ENCODE peak calls at places on chromosomes 12 and 14, in nine cellular contexts. One of them, this sample, is unnamed.

GRCh38 chr12:130667421-130667960 is 48.6 kb downstream of the RIMBP2 start:
- DNase-seq in choroid plexus epithelial cell: no peak
- DNase-seq in lower leg skin: no peak
- DNase-seq in HL-60: no peak
- DNase-seq in cardiac fibroblast: no peak
- DNase-seq in psoas muscle: no peak
- DNase-seq in suprapubic skin: no peak
- DNase-seq in mucosa of descending colon: no peak
- DNase-seq in epithelial cell of proximal tubule: no peak
- DNase-seq in this sample: no peak

GRCh38 chr14:69573205-69573840 is 1.3 kb downstream of the CCDC177 start:
- DNase-seq in choroid plexus epithelial cell: no peak
- DNase-seq in lower leg skin: no peak
- DNase-seq in HL-60: no peak
- DNase-seq in cardiac fibroblast: no peak
- DNase-seq in psoas muscle: no peak
- DNase-seq in suprapubic skin: no peak
- DNase-seq in mucosa of descending colon: no peak
- DNase-seq in epithelial cell of proximal tubule: no peak
- DNase-seq in this sample: no peak

GRCh38 chr12:121427556-121428055 is 27.7 kb downstream of the RNF34 start:
- DNase-seq in choroid plexus epithelial cell: no peak
- DNase-seq in lower leg skin: peak
- DNase-seq in HL-60: peak
- DNase-seq in cardiac fibroblast: no peak
- DNase-seq in psoas muscle: no peak
- DNase-seq in suprapubic skin: no peak
- DNase-seq in mucosa of descending colon: no peak
- DNase-seq in epithelial cell of proximal tubule: no peak
- DNase-seq in this sample: no peak

GRCh38 chr12:116910645-116911449 is at the start of gene FBXW8:
- DNase-seq in choroid plexus epithelial cell: peak
- DNase-seq in lower leg skin: peak
- DNase-seq in HL-60: peak
- DNase-seq in cardiac fibroblast: peak
- DNase-seq in psoas muscle: peak
- DNase-seq in suprapubic skin: peak
- DNase-seq in mucosa of descending colon: peak
- DNase-seq in epithelial cell of proximal tubule: no peak
- DNase-seq in this sample: no peak

GRCh38 chr12:22312336-22312735 is 22.2 kb downstream of the ST8SIA1 start:
- DNase-seq in choroid plexus epithelial cell: peak
- DNase-seq in lower leg skin: no peak
- DNase-seq in HL-60: no peak
- DNase-seq in cardiac fibroblast: peak
- DNase-seq in psoas muscle: no peak
- DNase-seq in suprapubic skin: peak
- DNase-seq in mucosa of descending colon: no peak
- DNase-seq in epithelial cell of proximal tubule: peak
- DNase-seq in this sample: no peak

GRCh38 chr12:70603044-70603443 is 34.2 kb downstream of the PTPRB start:
- DNase-seq in choroid plexus epithelial cell: peak
- DNase-seq in lower leg skin: no peak
- DNase-seq in HL-60: no peak
- DNase-seq in cardiac fibroblast: peak
- DNase-seq in psoas muscle: no peak
- DNase-seq in suprapubic skin: no peak
- DNase-seq in mucosa of descending colon: no peak
- DNase-seq in epithelial cell of proximal tubule: peak
- DNase-seq in this sample: no peak

GRCh38 chr12:49665384-49665783 is 41.8 kb downstream of the FMNL3 start:
- DNase-seq in choroid plexus epithelial cell: peak
- DNase-seq in lower leg skin: no peak
- DNase-seq in HL-60: no peak
- DNase-seq in cardiac fibroblast: no peak
- DNase-seq in psoas muscle: no peak
- DNase-seq in suprapubic skin: no peak
- DNase-seq in mucosa of descending colon: no peak
- DNase-seq in epithelial cell of proximal tubule: no peak
- DNase-seq in this sample: no peak

GRCh38 chr12:96343347-96343954 is 56.8 kb downstream of the CDK17 start:
- DNase-seq in choroid plexus epithelial cell: peak
- DNase-seq in lower leg skin: no peak
- DNase-seq in HL-60: peak
- DNase-seq in cardiac fibroblast: peak
- DNase-seq in psoas muscle: no peak
- DNase-seq in suprapubic skin: no peak
- DNase-seq in mucosa of descending colon: no peak
- DNase-seq in epithelial cell of proximal tubule: no peak
- DNase-seq in this sample: no peak

GRCh38 chr12:57157588-57158173 is 10.3 kb upstream of the LRP1-AS start:
- DNase-seq in choroid plexus epithelial cell: no peak
- DNase-seq in lower leg skin: no peak
- DNase-seq in HL-60: peak
- DNase-seq in cardiac fibroblast: no peak
- DNase-seq in psoas muscle: no peak
- DNase-seq in suprapubic skin: no peak
- DNase-seq in mucosa of descending colon: no peak
- DNase-seq in epithelial cell of proximal tubule: no peak
- DNase-seq in this sample: no peak

GRCh38 chr12:117528538-117528937 is 167.1 kb upstream of the NOS1 start:
- DNase-seq in choroid plexus epithelial cell: no peak
- DNase-seq in lower leg skin: peak
- DNase-seq in HL-60: no peak
- DNase-seq in cardiac fibroblast: no peak
- DNase-seq in psoas muscle: no peak
- DNase-seq in suprapubic skin: no peak
- DNase-seq in mucosa of descending colon: no peak
- DNase-seq in epithelial cell of proximal tubule: no peak
- DNase-seq in this sample: no peak

GRCh38 chr14:96251656-96252155 is 4.3 kb upstream of the BDKRB1 start:
- DNase-seq in choroid plexus epithelial cell: no peak
- DNase-seq in lower leg skin: no peak
- DNase-seq in HL-60: no peak
- DNase-seq in cardiac fibroblast: no peak
- DNase-seq in psoas muscle: no peak
- DNase-seq in suprapubic skin: no peak
- DNase-seq in mucosa of descending colon: no peak
- DNase-seq in epithelial cell of proximal tubule: no peak
- DNase-seq in this sample: peak

GRCh38 chr14:20622816-20623291 is 18.6 kb downstream of the OR6S1 start:
- DNase-seq in choroid plexus epithelial cell: no peak
- DNase-seq in lower leg skin: no peak
- DNase-seq in HL-60: no peak
- DNase-seq in cardiac fibroblast: no peak
- DNase-seq in psoas muscle: no peak
- DNase-seq in suprapubic skin: no peak
- DNase-seq in mucosa of descending colon: no peak
- DNase-seq in epithelial cell of proximal tubule: no peak
- DNase-seq in this sample: no peak
- H3K4me3 ChIP-seq in choroid plexus epithelial cell: no peak
- H3K4me3 ChIP-seq in lower leg skin: no peak
- H3K4me3 ChIP-seq in HL-60: no peak
- H3K4me3 ChIP-seq in cardiac fibroblast: no peak
- H3K4me3 ChIP-seq in psoas muscle: peak
- H3K4me3 ChIP-seq in suprapubic skin: no peak
- H3K4me3 ChIP-seq in mucosa of descending colon: no peak
- H3K4me3 ChIP-seq in epithelial cell of proximal tubule: no peak
- H3K4me3 ChIP-seq in this sample: no peak

GRCh38 chr12:29403991-29404390 is 23.0 kb upstream of the ERGIC2 start:
- DNase-seq in choroid plexus epithelial cell: no peak
- DNase-seq in lower leg skin: no peak
- DNase-seq in HL-60: no peak
- DNase-seq in cardiac fibroblast: no peak
- DNase-seq in psoas muscle: no peak
- DNase-seq in suprapubic skin: no peak
- DNase-seq in mucosa of descending colon: no peak
- DNase-seq in epithelial cell of proximal tubule: no peak
- DNase-seq in this sample: no peak
- TF ChIP-seq CTCF in choroid plexus epithelial cell: no peak
- TF ChIP-seq CTCF in lower leg skin: no peak
- TF ChIP-seq CTCF in HL-60: no peak
- TF ChIP-seq CTCF in cardiac fibroblast: no peak
- TF ChIP-seq CTCF in psoas muscle: no peak
- TF ChIP-seq CTCF in suprapubic skin: no peak
- TF ChIP-seq CTCF in mucosa of descending colon: no peak
- TF ChIP-seq CTCF in epithelial cell of proximal tubule: no peak
- TF ChIP-seq CTCF in this sample: no peak

GRCh38 chr14:104723651-104724406 is at the start of gene ADSS1:
- DNase-seq in choroid plexus epithelial cell: peak
- DNase-seq in lower leg skin: no peak
- DNase-seq in HL-60: peak
- DNase-seq in cardiac fibroblast: peak
- DNase-seq in psoas muscle: peak
- DNase-seq in suprapubic skin: no peak
- DNase-seq in mucosa of descending colon: peak
- DNase-seq in epithelial cell of proximal tubule: no peak
- DNase-seq in this sample: no peak

GRCh38 chr14:104724407-104724980 is 465 bp downstream of the ADSS1 start:
- DNase-seq in choroid plexus epithelial cell: no peak
- DNase-seq in lower leg skin: no peak
- DNase-seq in HL-60: no peak
- DNase-seq in cardiac fibroblast: no peak
- DNase-seq in psoas muscle: peak
- DNase-seq in suprapubic skin: no peak
- DNase-seq in mucosa of descending colon: peak
- DNase-seq in epithelial cell of proximal tubule: no peak
- DNase-seq in this sample: no peak

GRCh38 chr14:104724981-104725771 is 1.1 kb downstream of the ADSS1 start:
- DNase-seq in choroid plexus epithelial cell: peak
- DNase-seq in lower leg skin: no peak
- DNase-seq in HL-60: no peak
- DNase-seq in cardiac fibroblast: peak
- DNase-seq in psoas muscle: peak
- DNase-seq in suprapubic skin: no peak
- DNase-seq in mucosa of descending colon: no peak
- DNase-seq in epithelial cell of proximal tubule: no peak
- DNase-seq in this sample: no peak

GRCh38 chr14:104721704-104722431 is 2.2 kb upstream of the ADSS1 start:
- DNase-seq in choroid plexus epithelial cell: no peak
- DNase-seq in lower leg skin: no peak
- DNase-seq in HL-60: no peak
- DNase-seq in cardiac fibroblast: peak
- DNase-seq in psoas muscle: peak
- DNase-seq in suprapubic skin: no peak
- DNase-seq in mucosa of descending colon: no peak
- DNase-seq in epithelial cell of proximal tubule: no peak
- DNase-seq in this sample: no peak

GRCh38 chr14:104722938-104723650 is 935 bp upstream of the ADSS1 start:
- DNase-seq in choroid plexus epithelial cell: no peak
- DNase-seq in lower leg skin: no peak
- DNase-seq in HL-60: peak
- DNase-seq in cardiac fibroblast: no peak
- DNase-seq in psoas muscle: no peak
- DNase-seq in suprapubic skin: no peak
- DNase-seq in mucosa of descending colon: no peak
- DNase-seq in epithelial cell of proximal tubule: no peak
- DNase-seq in this sample: no peak
- H3K4me3 ChIP-seq in choroid plexus epithelial cell: no peak
- H3K4me3 ChIP-seq in lower leg skin: no peak
- H3K4me3 ChIP-seq in HL-60: peak
- H3K4me3 ChIP-seq in cardiac fibroblast: no peak
- H3K4me3 ChIP-seq in psoas muscle: peak
- H3K4me3 ChIP-seq in suprapubic skin: peak
- H3K4me3 ChIP-seq in mucosa of descending colon: no peak
- H3K4me3 ChIP-seq in epithelial cell of proximal tubule: peak
- H3K4me3 ChIP-seq in this sample: peak

GRCh38 chr12:111296906-111297463 is 71.9 kb downstream of the PHETA1 start:
- DNase-seq in choroid plexus epithelial cell: no peak
- DNase-seq in lower leg skin: no peak
- DNase-seq in HL-60: no peak
- DNase-seq in cardiac fibroblast: no peak
- DNase-seq in psoas muscle: no peak
- DNase-seq in suprapubic skin: no peak
- DNase-seq in mucosa of descending colon: no peak
- DNase-seq in epithelial cell of proximal tubule: no peak
- DNase-seq in this sample: no peak

GRCh38 chr12:111298583-111299436 is 70.1 kb downstream of the PHETA1 start:
- DNase-seq in choroid plexus epithelial cell: peak
- DNase-seq in lower leg skin: no peak
- DNase-seq in HL-60: peak
- DNase-seq in cardiac fibroblast: peak
- DNase-seq in psoas muscle: peak
- DNase-seq in suprapubic skin: no peak
- DNase-seq in mucosa of descending colon: no peak
- DNase-seq in epithelial cell of proximal tubule: no peak
- DNase-seq in this sample: no peak

GRCh38 chr12:111293266-111294009 is 75.5 kb downstream of the PHETA1 start:
- DNase-seq in choroid plexus epithelial cell: no peak
- DNase-seq in lower leg skin: no peak
- DNase-seq in HL-60: no peak
- DNase-seq in cardiac fibroblast: no peak
- DNase-seq in psoas muscle: no peak
- DNase-seq in suprapubic skin: no peak
- DNase-seq in mucosa of descending colon: no peak
- DNase-seq in epithelial cell of proximal tubule: no peak
- DNase-seq in this sample: no peak

GRCh38 chr12:111295176-111295575 is 73.7 kb downstream of the PHETA1 start:
- DNase-seq in choroid plexus epithelial cell: no peak
- DNase-seq in lower leg skin: no peak
- DNase-seq in HL-60: no peak
- DNase-seq in cardiac fibroblast: no peak
- DNase-seq in psoas muscle: no peak
- DNase-seq in suprapubic skin: no peak
- DNase-seq in mucosa of descending colon: no peak
- DNase-seq in epithelial cell of proximal tubule: no peak
- DNase-seq in this sample: no peak

DNA sequence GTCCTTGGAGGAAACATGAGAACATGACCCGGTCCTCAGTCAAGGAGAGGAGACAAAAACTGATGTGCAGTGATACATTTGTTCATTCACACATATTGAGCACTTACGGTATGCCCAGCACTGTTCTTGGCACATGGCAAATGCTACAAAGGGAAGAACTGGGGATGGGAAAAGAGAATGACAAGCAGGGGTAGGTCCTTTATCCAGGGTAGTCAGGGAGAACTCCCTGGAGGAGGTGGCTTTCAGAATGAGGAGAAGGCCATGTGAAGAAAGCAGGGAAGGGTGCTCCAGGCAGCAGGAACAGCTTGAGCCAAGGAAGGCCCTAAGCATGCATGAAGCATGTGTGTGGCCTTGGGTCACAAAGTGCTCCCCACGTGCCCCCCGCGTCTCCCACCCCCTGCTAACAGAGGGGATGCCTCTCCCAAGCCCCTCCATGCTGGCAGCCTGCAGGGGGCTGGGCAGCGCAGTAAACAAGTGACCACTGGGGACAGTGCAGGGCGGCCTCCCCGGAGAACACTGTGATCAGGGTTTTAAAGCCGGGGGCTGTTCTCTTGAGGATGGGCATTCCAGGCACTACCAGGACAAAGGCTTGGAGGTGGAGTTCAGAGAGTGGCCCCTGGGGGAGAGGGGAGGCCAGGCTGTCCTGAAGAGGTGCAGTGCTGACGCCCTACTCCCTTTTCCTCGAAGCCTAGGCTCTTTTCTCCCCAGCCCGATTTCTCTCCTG is 71.0 kb downstream of the PHETA1 start:
- DNase-seq in choroid plexus epithelial cell: no peak
- DNase-seq in lower leg skin: no peak
- DNase-seq in HL-60: no peak
- DNase-seq in cardiac fibroblast: no peak
- DNase-seq in psoas muscle: no peak
- DNase-seq in suprapubic skin: no peak
- DNase-seq in mucosa of descending colon: no peak
- DNase-seq in epithelial cell of proximal tubule: no peak
- DNase-seq in this sample: no peak
- TF ChIP-seq CTCF in choroid plexus epithelial cell: no peak
- TF ChIP-seq CTCF in lower leg skin: no peak
- TF ChIP-seq CTCF in HL-60: no peak
- TF ChIP-seq CTCF in cardiac fibroblast: no peak
- TF ChIP-seq CTCF in psoas muscle: no peak
- TF ChIP-seq CTCF in suprapubic skin: no peak
- TF ChIP-seq CTCF in mucosa of descending colon: no peak
- TF ChIP-seq CTCF in epithelial cell of proximal tubule: no peak
- TF ChIP-seq CTCF in this sample: no peak

This sample was measured in LNCaP clone FGC.